ENCODE peak calls at places on chromosomes 6 and 20, in six cellular contexts. A is H9, Z is neuronal stem cell, M is H1, T is mesenchymal stem cell, D is trophoblast cell. Q is an unnamed sample.

GRCh38 chr20:48454721-48455490 is 372.9 kb downstream of the PREX1 start:
- DNase-seq in A (no peak), T (no peak), M (no peak), Z (no peak), D (no peak), Q (no peak)

GRCh38 chr20:18541741-18542140 is 25.5 kb upstream of the SMIM26 start:
- DNase-seq in T (no peak), A (no peak), Z (no peak), D (no peak), M (no peak), Q (no peak)

GRCh38 chr20:23658989-23659609 is 21.3 kb upstream of the CST3 start:
- DNase-seq in A (no peak), D (no peak), T (no peak), Z (no peak), M (no peak), Q (no peak)

GRCh38 chr20:31967830-31968249 is at the start of gene XKR7:
- DNase-seq in Z (peak; percentile 20), M (peak; percentile 78), A (peak; percentile 72), D (no peak), T (no peak), Q (no peak)

GRCh38 chr20:32609993-32610896 is 25.1 kb upstream of the NOL4L start:
- DNase-seq in D (no peak), A (no peak), Z (no peak), T (no peak), M (no peak), Q (no peak)

GRCh38 chr6:117227245-117227962 is 38.0 kb upstream of the VGLL2 start:
- DNase-seq in D (no peak), Z (no peak), A (no peak), T (no peak), M (no peak), Q (no peak)

GRCh38 chr6:170114956-170115855 is 175.7 kb downstream of the DLL1 start:
- DNase-seq in Z (no peak), T (no peak), A (peak; percentile 22), M (peak; percentile 33), D (no peak), Q (no peak)

GRCh38 chr20:50413088-50413500 is 97.1 kb upstream of the PTPN1 start:
- DNase-seq in T (peak; percentile 86), Z (no peak), A (no peak), D (peak; percentile 55), M (no peak), Q (no peak)

GRCh38 chr20:63234693-63235398 is 859 bp upstream of the BIRC7 start:
- DNase-seq in A (peak; percentile 83), T (peak; percentile 44), D (peak; percentile 62), M (peak; percentile 85), Z (no peak), Q (no peak)

GRCh38 chr20:13784271-13784892 is 337 bp downstream of the ESF1 start:
- DNase-seq in T (no peak), Z (no peak), D (no peak), A (no peak), M (no peak), Q (no peak)

GRCh38 chr6:16130437-16130891 is 1.6 kb downstream of the MYLIP start:
- DNase-seq in D (peak; percentile 95), M (no peak), A (no peak), T (no peak), Z (peak; percentile 9), Q (no peak)

GRCh38 chr6:57283096-57283495 is 34.3 kb upstream of the PRIM2 start:
- DNase-seq in Z (no peak), D (no peak), M (no peak), A (no peak), T (no peak), Q (no peak)

GRCh38 chr6:21665436-21666199 is 72.1 kb downstream of the SOX4 start:
- DNase-seq in D (no peak), T (no peak), M (peak; percentile 87), A (peak; percentile 88), Z (peak; percentile 72), Q (no peak)

GRCh38 chr20:53887973-53888372 is 182.4 kb downstream of the BCAS1 start:
- DNase-seq in T (no peak), Z (no peak), D (peak; percentile 71), M (no peak), A (no peak), Q (no peak)
- H4K91ac ChIP-seq in T (no peak overlapping the region), Z (no peak overlapping the region), D (no peak overlapping the region), M (no peak overlapping the region), A (no peak overlapping the region), Q (no peak overlapping the region)

GRCh38 chr6:13290335-13290734 is 38.0 kb downstream of the TBC1D7 start:
- DNase-seq in D (no peak), A (peak; percentile 1), Z (no peak), T (no peak), M (no peak), Q (no peak)

GRCh38 chr6:13289789-13290318 is 38.5 kb downstream of the TBC1D7 start:
- DNase-seq in D (no peak), M (no peak), Z (no peak), A (peak; percentile 1), T (no peak), Q (no peak)

GRCh38 chr6:13287104-13287503 is 41.2 kb downstream of the TBC1D7 start:
- DNase-seq in A (no peak), T (no peak), M (no peak), Z (no peak), D (no peak), Q (no peak)

GRCh38 chr6:13288969-13289391 is 39.4 kb downstream of the TBC1D7 start:
- DNase-seq in T (no peak), A (peak; percentile 16), M (no peak), D (no peak), Z (no peak), Q (no peak)

GRCh38 chr6:13288481-13288880 is 39.9 kb downstream of the TBC1D7 start:
- DNase-seq in Z (no peak), D (no peak), M (no peak), A (no peak), T (no peak), Q (no peak)
- H4K91ac ChIP-seq in Z (no peak overlapping the region), D (no peak overlapping the region), M (no peak overlapping the region), A (no peak overlapping the region), T (no peak overlapping the region), Q (no peak overlapping the region)

GRCh38 chr6:66993272-66993671 is 1286.2 kb upstream of the EYS start:
- DNase-seq in M (no peak), Z (no peak), T (no peak), D (no peak), A (no peak), Q (no peak)
- H4K91ac ChIP-seq in M (no peak overlapping the region), Z (no peak overlapping the region), T (no peak overlapping the region), D (no peak overlapping the region), A (no peak overlapping the region), Q (no peak overlapping the region)

GRCh38 chr20:10739575-10739974 is 65.8 kb upstream of the JAG1 start:
- DNase-seq in Z (no peak), T (no peak), M (no peak), A (no peak), D (no peak), Q (no peak)

GRCh38 chr20:10739134-10739533 is 65.3 kb upstream of the JAG1 start:
- DNase-seq in D (no peak), M (no peak), T (no peak), A (no peak), Z (no peak), Q (no peak)

GRCh38 chr20:10731190-10731955 is 57.6 kb upstream of the JAG1 start:
- DNase-seq in Z (no peak), M (no peak), T (no peak), D (no peak), A (no peak), Q (peak; percentile 49)

GRCh38 chr20:10733122-10733521 is 59.3 kb upstream of the JAG1 start:
- DNase-seq in A (no peak), D (no peak), Z (no peak), T (no peak), M (no peak), Q (peak; percentile 40)

DNA sequence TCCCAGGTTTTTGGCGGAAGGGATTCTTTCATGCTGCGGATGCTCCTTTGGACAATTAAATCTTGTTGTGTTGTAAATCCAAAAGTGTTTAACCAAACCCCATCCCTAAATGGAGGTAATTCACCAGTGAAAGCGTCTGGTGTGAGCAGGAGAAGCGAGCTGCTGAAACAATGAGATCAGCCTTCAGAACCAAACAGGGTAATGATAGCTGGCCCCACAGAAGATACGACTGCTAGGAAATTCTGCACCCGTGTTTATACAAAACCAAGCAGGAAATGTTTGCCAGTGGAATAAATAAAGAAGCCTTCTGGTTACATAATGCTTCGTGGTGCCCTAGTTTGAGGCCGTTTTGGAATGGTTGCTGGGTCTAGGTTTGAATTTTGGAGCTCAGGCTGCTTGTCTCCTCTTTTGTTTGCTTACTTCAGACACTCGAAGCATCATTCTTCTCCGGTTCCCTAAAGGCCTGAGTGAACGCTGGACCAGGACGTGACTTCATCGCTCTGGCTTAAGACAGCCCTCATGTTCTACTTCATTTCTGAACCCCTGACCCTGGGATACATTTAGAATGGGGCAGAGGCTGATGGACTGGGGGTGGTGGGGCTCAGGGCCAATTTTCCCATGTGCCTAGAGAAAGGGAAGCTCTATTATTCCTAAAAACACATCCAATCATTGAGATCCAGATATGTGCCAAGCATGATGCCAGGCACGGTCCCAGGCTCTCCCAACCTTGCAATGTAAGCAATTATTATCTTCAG is 61.6 kb upstream of the JAG1 start:
- DNase-seq in A (no peak), T (no peak), Z (no peak), M (no peak), D (no peak), Q (peak; percentile 29)
- H4K91ac ChIP-seq in A (no peak overlapping the region), T (no peak overlapping the region), Z (no peak overlapping the region), M (no peak overlapping the region), D (no peak overlapping the region), Q (peak overlapping the region; percentile 50)

GRCh38 chr6:91438570-91438969 is 851.7 kb upstream of the MAP3K7 start:
- DNase-seq in M (no peak), A (no peak), D (no peak), T (peak; percentile 23), Z (no peak), Q (peak; percentile 84)
- H4K91ac ChIP-seq in M (no peak overlapping the region), A (no peak overlapping the region), D (no peak overlapping the region), T (no peak overlapping the region), Z (no peak overlapping the region), Q (peak overlapping the region; percentile 95)

DNA sequence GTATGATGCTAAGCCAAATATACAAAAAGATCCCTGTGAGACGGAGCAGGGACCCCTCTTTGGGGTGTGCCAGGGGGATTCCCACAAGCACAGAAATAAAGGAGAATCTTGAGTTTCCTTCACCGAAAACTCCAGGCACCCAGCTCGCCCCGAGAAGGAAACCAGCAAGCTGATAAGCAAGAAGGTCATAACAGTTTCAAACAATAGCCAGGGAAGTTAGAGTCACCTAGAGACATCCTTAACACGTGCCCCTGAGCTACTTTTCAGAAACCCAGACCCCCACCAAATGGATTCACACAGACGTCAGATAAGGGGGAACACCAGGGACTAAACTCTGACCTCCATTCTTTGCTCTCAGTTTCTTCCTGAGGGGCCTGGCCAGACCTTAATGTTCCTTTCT is 11.9 kb downstream of the SOD2 start:
- DNase-seq in Z (no peak), T (no peak), D (no peak), M (no peak), A (no peak), Q (no peak)
- H4K91ac ChIP-seq in Z (no peak overlapping the region), T (no peak overlapping the region), D (no peak overlapping the region), M (no peak overlapping the region), A (no peak overlapping the region), Q (peak overlapping the region; percentile 47)

DNA sequence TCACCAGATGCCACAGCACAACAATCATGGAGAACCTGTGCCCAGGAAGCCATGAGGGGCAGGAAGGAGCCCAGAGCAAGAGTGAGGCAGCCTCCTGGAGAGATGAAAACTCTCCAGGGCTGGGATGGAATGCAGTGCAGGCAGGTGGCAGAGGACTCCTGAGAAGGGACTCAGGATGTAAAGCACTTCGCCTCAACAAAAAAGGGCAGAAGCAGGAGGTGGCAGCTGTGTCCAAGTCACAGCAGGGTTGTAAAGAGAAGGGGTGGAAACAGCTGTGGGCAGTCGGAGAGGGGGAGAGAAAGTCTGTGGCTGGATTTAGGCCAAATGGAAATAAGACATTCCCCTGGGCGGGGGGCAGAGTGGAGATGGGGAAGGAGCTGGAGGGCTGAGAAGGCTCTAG is 34.9 kb downstream of the CYP21A2 start:
- DNase-seq in Z (no peak), M (no peak), D (no peak), T (no peak), A (no peak), Q (no peak)
- H4K91ac ChIP-seq in Z (no peak overlapping the region), M (no peak overlapping the region), D (no peak overlapping the region), T (no peak overlapping the region), A (no peak overlapping the region), Q (no peak overlapping the region)

Q was measured in IMR-90.